ENCODE peak calls at places on chromosomes 3 and 15, in four cellular contexts. H, I, C and B are unnamed samples.

GRCh38 chr3:101941253-101942039 is 92.1 kb downstream of the NFKBIZ start:
- DNase-seq in H (no peak), I (no peak), C (peak), B (no peak)

GRCh38 chr3:134201201-134202130 is 49.2 kb downstream of the RYK start:
- DNase-seq in H (no peak), I (peak), C (peak), B (no peak)

GRCh38 chr3:152203677-152204076 is 65.1 kb upstream of the MBNL1 start:
- DNase-seq in H (no peak), I (no peak), C (no peak), B (no peak)

GRCh38 chr3:66816110-66816761 is 181.9 kb upstream of the KBTBD8 start:
- DNase-seq in H (peak), I (peak), C (peak), B (no peak)

GRCh38 chr3:133595341-133595740 is 21.9 kb downstream of the CDV3 start:
- DNase-seq in H (no peak), I (no peak), C (peak), B (no peak)

GRCh38 chr15:69648215-69648614 is 195.6 kb downstream of the RPLP1 start:
- DNase-seq in H (no peak), I (no peak), C (no peak), B (no peak)

GRCh38 chr15:43514241-43515057 is 3.0 kb upstream of the MAP1A start:
- DNase-seq in H (no peak), I (no peak), C (peak), B (peak)

GRCh38 chr3:139466369-139466768 is 9.9 kb downstream of the RBP2 start:
- DNase-seq in H (no peak), I (no peak), C (no peak), B (no peak)

GRCh38 chr15:68340711-68341671 is 63.4 kb downstream of the FEM1B start:
- DNase-seq in H (no peak), I (no peak), C (no peak), B (no peak)

GRCh38 chr3:45319231-45320085 is 68.9 kb upstream of the LARS2 start:
- DNase-seq in H (no peak), I (no peak), C (no peak), B (no peak)

GRCh38 chr3:60708191-60708975 is 542.9 kb downstream of the FHIT start:
- DNase-seq in H (no peak), I (no peak), C (no peak), B (no peak)

GRCh38 chr15:41115652-41116115 is 396 bp downstream of the INO80 start:
- DNase-seq in H (no peak), I (peak), C (peak), B (no peak)

GRCh38 chr15:84928843-84929168 is 44.3 kb downstream of the SLC28A1 start:
- DNase-seq in H (no peak), I (no peak), C (no peak), B (no peak)

GRCh38 chr3:146813496-146813895 is 208.3 kb upstream of the PLSCR5 start:
- DNase-seq in H (no peak), I (no peak), C (peak), B (no peak)

GRCh38 chr3:13420817-13421755 is 964 bp upstream of the NUP210 start:
- DNase-seq in H (no peak), I (no peak), C (no peak), B (no peak)

GRCh38 chr3:52067046-52067445 is 10.7 kb upstream of the DUSP7 start:
- DNase-seq in H (no peak), I (no peak), C (no peak), B (no peak)

GRCh38 chr3:112003321-112004080 is 4.8 kb downstream of the TAGLN3 start:
- DNase-seq in H (no peak), I (no peak), C (no peak), B (no peak)

GRCh38 chr3:32037932-32038271 is 56.4 kb downstream of the ZNF860 start:
- DNase-seq in H (no peak), I (no peak), C (no peak), B (no peak)

GRCh38 chr15:91104111-91104510 is 4.1 kb downstream of the SV2B start:
- DNase-seq in H (no peak), I (no peak), C (no peak), B (peak)

GRCh38 chr15:88006146-88006545 is 250.4 kb downstream of the NTRK3 start:
- DNase-seq in H (no peak), I (no peak), C (no peak), B (no peak)

GRCh38 chr3:102178817-102179216 is 256.0 kb upstream of the ZPLD1 start:
- DNase-seq in H (no peak), I (no peak), C (peak), B (no peak)

GRCh38 chr3:53845103-53845880 is 927 bp downstream of the CHDH start:
- DNase-seq in H (no peak), I (peak), C (peak), B (peak)

GRCh38 chr3:183381673-183382072 is 46.7 kb downstream of the MCF2L2 start:
- DNase-seq in H (no peak), I (no peak), C (no peak), B (no peak)

GRCh38 chr3:196942915-196943277 is 568 bp upstream of the NCBP2 start:
- DNase-seq in H (no peak), I (no peak), C (peak), B (no peak)

GRCh38 chr3:127951276-127951675 is 36.2 kb downstream of the KBTBD12 start:
- DNase-seq in H (no peak), I (no peak), C (peak), B (no peak)

GRCh38 chr3:140128217-140129137 is 193.5 kb downstream of the CLSTN2 start:
- DNase-seq in H (no peak), I (peak), C (peak), B (peak)

GRCh38 chr3:47741925-47742324 is 39.8 kb downstream of the SMARCC1 start:
- DNase-seq in H (no peak), I (no peak), C (no peak), B (no peak)

GRCh38 chr3:77320514-77320913 is 280.6 kb downstream of the ROBO2 start:
- DNase-seq in H (no peak), I (peak), C (peak), B (no peak)

GRCh38 chr3:20573175-20573574 is 387.2 kb upstream of the SGO1 start:
- DNase-seq in H (no peak), I (no peak), C (peak), B (no peak)

GRCh38 chr3:127457094-127457475 is 133.4 kb downstream of the TPRA1 start:
- DNase-seq in H (no peak), I (no peak), C (peak), B (no peak)

GRCh38 chr3:46460051-46460450 is 4.7 kb downstream of the LTF start:
- DNase-seq in H (no peak), I (no peak), C (peak), B (no peak)